ENCODE peak calls at places on chromosomes 7 and 10, in six cellular contexts. W is mammary epithelial cell; P is Ammon's horn; Q is mucosa of descending colon; Z is activated T-helper 1 cell treated with anti-CD3 and anti-CD28 coated beads, Interleukin-2, amount 50 U/mL, for 16 hours; O is NCI-H1436. V is an unnamed sample.

GRCh38 chr7:121138262-121138933 is 149.9 kb downstream of the CPED1 start:
- DNase-seq in W (peak), P (no peak), Q (no peak), Z (no peak), O (peak), V (no peak)

GRCh38 chr7:158442260-158442659 is 145.4 kb downstream of the PTPRN2 start:
- DNase-seq in W (no peak), P (no peak), Q (no peak), Z (no peak), O (peak), V (no peak)

GRCh38 chr7:149681274-149681673 is 92.1 kb downstream of the ZNF467 start:
- DNase-seq in W (no peak), P (no peak), Q (no peak), Z (no peak), O (no peak), V (no peak)

GRCh38 chr7:86574006-86574405 is 69.7 kb upstream of the GRM3 start:
- DNase-seq in W (no peak), P (no peak), Q (no peak), Z (no peak), O (no peak), V (no peak)

GRCh38 chr10:92903633-92904032 is 55.3 kb downstream of the EXOC6 start:
- DNase-seq in W (no peak), P (no peak), Q (no peak), Z (no peak), O (no peak), V (no peak)

GRCh38 chr10:59905066-59905734 is 1.2 kb downstream of the CCDC6 start:
- DNase-seq in W (peak), P (peak), Q (peak), Z (peak), O (no peak), V (peak)

GRCh38 chr10:48364659-48365405 is 58.4 kb downstream of the MAPK8 start:
- DNase-seq in W (peak), P (peak), Q (no peak), Z (no peak), O (peak), V (no peak)

GRCh38 chr10:69224862-69225657 is 4.9 kb downstream of the HKDC1 start:
- DNase-seq in W (peak), P (no peak), Q (no peak), Z (no peak), O (no peak), V (no peak)

GRCh38 chr7:35468606-35469005 is 214.7 kb upstream of the TBX20 start:
- DNase-seq in W (no peak), P (no peak), Q (no peak), Z (no peak), O (no peak), V (no peak)

GRCh38 chr7:149050941-149051340 is 22.6 kb upstream of the PDIA4 start:
- DNase-seq in W (peak), P (no peak), Q (no peak), Z (no peak), O (no peak), V (no peak)

GRCh38 chr10:58590152-58590551 is 77.5 kb downstream of the BICC1 start:
- DNase-seq in W (peak), P (peak), Q (no peak), Z (no peak), O (no peak), V (peak)

V was measured in hepatic stellate cell.